ENCODE peak calls at places on chromosomes 4 and X, in four cellular contexts. One of them, this sample, is unnamed.

GRCh38 chr4:53587123-53587522 is 4.2 kb downstream of the LNX1 start:
- DNase-seq in cardiac muscle cell: no peak
- DNase-seq in left ventricle myocardium inferior: no peak
- DNase-seq in adrenal gland: no peak
- DNase-seq in this sample: no peak

GRCh38 chr4:73945674-73946449 is 36.0 kb downstream of the PF4 start:
- DNase-seq in cardiac muscle cell: no peak
- DNase-seq in left ventricle myocardium inferior: no peak
- DNase-seq in adrenal gland: no peak
- DNase-seq in this sample: no peak

GRCh38 chr4:20248155-20248558 is 3.5 kb upstream of the SLIT2 start:
- DNase-seq in cardiac muscle cell: peak; percentile 84
- DNase-seq in left ventricle myocardium inferior: no peak
- DNase-seq in adrenal gland: peak; percentile 24
- DNase-seq in this sample: peak; percentile 13

GRCh38 chr4:79856196-79856595 is 216.8 kb downstream of the ANTXR2 start:
- DNase-seq in cardiac muscle cell: no peak
- DNase-seq in left ventricle myocardium inferior: no peak
- DNase-seq in adrenal gland: no peak
- DNase-seq in this sample: no peak

GRCh38 chrX:69145281-69145680 is 20.0 kb downstream of the PJA1 start:
- DNase-seq in cardiac muscle cell: no peak
- DNase-seq in left ventricle myocardium inferior: no peak
- DNase-seq in adrenal gland: no peak
- DNase-seq in this sample: no peak

GRCh38 chr4:81648576-81649272 is 177.0 kb upstream of the RASGEF1B start:
- DNase-seq in cardiac muscle cell: peak; percentile 89
- DNase-seq in left ventricle myocardium inferior: no peak
- DNase-seq in adrenal gland: no peak
- DNase-seq in this sample: no peak

GRCh38 chr4:82797048-82797590 is 1.5 kb downstream of the SCD5 start:
- DNase-seq in cardiac muscle cell: peak; percentile 22
- DNase-seq in left ventricle myocardium inferior: no peak
- DNase-seq in adrenal gland: no peak
- DNase-seq in this sample: peak; percentile 42

GRCh38 chr4:168540086-168540864 is 43.4 kb downstream of the PALLD start:
- DNase-seq in cardiac muscle cell: no peak
- DNase-seq in left ventricle myocardium inferior: no peak
- DNase-seq in adrenal gland: no peak
- DNase-seq in this sample: no peak

GRCh38 chr4:142036795-142037583 is 400.6 kb downstream of the IL15 start:
- DNase-seq in cardiac muscle cell: no peak
- DNase-seq in left ventricle myocardium inferior: no peak
- DNase-seq in adrenal gland: no peak
- DNase-seq in this sample: no peak

GRCh38 chr4:16860506-16860905 is 37.9 kb downstream of the LDB2 start:
- DNase-seq in cardiac muscle cell: peak; percentile 73
- DNase-seq in left ventricle myocardium inferior: no peak
- DNase-seq in adrenal gland: no peak
- DNase-seq in this sample: no peak

GRCh38 chrX:124217289-124218251 is 114.9 kb upstream of the TEX13D start:
- DNase-seq in cardiac muscle cell: peak; percentile 2
- DNase-seq in left ventricle myocardium inferior: no peak
- DNase-seq in adrenal gland: no peak
- DNase-seq in this sample: no peak

GRCh38 chrX:8429692-8430249 is 34.9 kb upstream of the VCX3B start:
- DNase-seq in cardiac muscle cell: no peak
- DNase-seq in left ventricle myocardium inferior: no peak
- DNase-seq in adrenal gland: no peak
- DNase-seq in this sample: no peak

GRCh38 chr4:8706221-8707044 is 113.9 kb downstream of the CPZ start:
- DNase-seq in cardiac muscle cell: no peak
- DNase-seq in left ventricle myocardium inferior: peak; percentile 7
- DNase-seq in adrenal gland: no peak
- DNase-seq in this sample: peak; percentile 4

GRCh38 chr4:122836941-122837340 is 10.3 kb downstream of the FGF2 start:
- DNase-seq in cardiac muscle cell: no peak
- DNase-seq in left ventricle myocardium inferior: no peak
- DNase-seq in adrenal gland: no peak
- DNase-seq in this sample: no peak

GRCh38 chr4:175070444-175070843 is 152.3 kb downstream of the ADAM29 start:
- DNase-seq in cardiac muscle cell: no peak
- DNase-seq in left ventricle myocardium inferior: no peak
- DNase-seq in adrenal gland: no peak
- DNase-seq in this sample: no peak

GRCh38 chr4:183300070-183300469 is 20.0 kb downstream of the CLDN22 start:
- DNase-seq in cardiac muscle cell: peak; percentile 35
- DNase-seq in left ventricle myocardium inferior: no peak
- DNase-seq in adrenal gland: no peak
- DNase-seq in this sample: no peak

GRCh38 chr4:69122476-69122875 is 26.2 kb downstream of the UGT2B7 start:
- DNase-seq in cardiac muscle cell: no peak
- DNase-seq in left ventricle myocardium inferior: no peak
- DNase-seq in adrenal gland: no peak
- DNase-seq in this sample: no peak

GRCh38 chrX:150291014-150291413 is 72.1 kb upstream of the MAMLD1 start:
- DNase-seq in cardiac muscle cell: no peak
- DNase-seq in left ventricle myocardium inferior: no peak
- DNase-seq in adrenal gland: no peak
- DNase-seq in this sample: no peak

GRCh38 chr4:182343435-182343834 is 100.2 kb downstream of the TENM3 start:
- DNase-seq in cardiac muscle cell: no peak
- DNase-seq in left ventricle myocardium inferior: no peak
- DNase-seq in adrenal gland: no peak
- DNase-seq in this sample: no peak

GRCh38 chr4:577499-578450 is 1.7 kb upstream of the TMEM271 start:
- DNase-seq in cardiac muscle cell: peak; percentile 42
- DNase-seq in left ventricle myocardium inferior: no peak
- DNase-seq in adrenal gland: no peak
- DNase-seq in this sample: no peak

GRCh38 chr4:42271096-42271495 is 118.6 kb upstream of the BEND4 start:
- DNase-seq in cardiac muscle cell: no peak
- DNase-seq in left ventricle myocardium inferior: no peak
- DNase-seq in adrenal gland: no peak
- DNase-seq in this sample: no peak

GRCh38 chr4:78032446-78032845 is 24.7 kb upstream of the FRAS1 start:
- DNase-seq in cardiac muscle cell: no peak
- DNase-seq in left ventricle myocardium inferior: no peak
- DNase-seq in adrenal gland: no peak
- DNase-seq in this sample: no peak

GRCh38 chr4:159682996-159683395 is 580.1 kb downstream of the RAPGEF2 start:
- DNase-seq in cardiac muscle cell: no peak
- DNase-seq in left ventricle myocardium inferior: no peak
- DNase-seq in adrenal gland: no peak
- DNase-seq in this sample: no peak

GRCh38 chrX:79604364-79604763 is 237.2 kb upstream of the ITM2A start:
- DNase-seq in cardiac muscle cell: no peak
- DNase-seq in left ventricle myocardium inferior: no peak
- DNase-seq in adrenal gland: no peak
- DNase-seq in this sample: no peak

GRCh38 chr4:2322227-2322626 is 60.3 kb upstream of the MXD4 start:
- DNase-seq in cardiac muscle cell: no peak
- DNase-seq in left ventricle myocardium inferior: no peak
- DNase-seq in adrenal gland: no peak
- DNase-seq in this sample: no peak

GRCh38 chr4:76307670-76308014 is 1.1 kb downstream of the STBD1 start:
- DNase-seq in cardiac muscle cell: no peak
- DNase-seq in left ventricle myocardium inferior: peak; percentile 51
- DNase-seq in adrenal gland: peak; percentile 32
- DNase-seq in this sample: peak; percentile 50

GRCh38 chr4:40337081-40337480 is 1.9 kb downstream of the CHRNA9 start:
- DNase-seq in cardiac muscle cell: no peak
- DNase-seq in left ventricle myocardium inferior: no peak
- DNase-seq in adrenal gland: no peak
- DNase-seq in this sample: no peak

GRCh38 chr4:80419946-80420345 is 84.4 kb downstream of the CFAP299 start:
- DNase-seq in cardiac muscle cell: no peak
- DNase-seq in left ventricle myocardium inferior: no peak
- DNase-seq in adrenal gland: no peak
- DNase-seq in this sample: no peak

GRCh38 chrX:115017455-115017854 is at the start of gene IL13RA2:
- DNase-seq in cardiac muscle cell: no peak
- DNase-seq in left ventricle myocardium inferior: no peak
- DNase-seq in adrenal gland: no peak
- DNase-seq in this sample: no peak

GRCh38 chr4:158255727-158256324 is 45.5 kb downstream of the TMEM144 start:
- DNase-seq in cardiac muscle cell: peak; percentile 76
- DNase-seq in left ventricle myocardium inferior: no peak
- DNase-seq in adrenal gland: no peak
- DNase-seq in this sample: peak; percentile 18

GRCh38 chr4:53889335-53890084 is 174.9 kb downstream of the CHIC2 start:
- DNase-seq in cardiac muscle cell: peak; percentile 62
- DNase-seq in left ventricle myocardium inferior: no peak
- DNase-seq in adrenal gland: no peak
- DNase-seq in this sample: no peak

GRCh38 chrX:72245461-72246089 is 6.7 kb upstream of the ERCC6L start:
- DNase-seq in cardiac muscle cell: peak; percentile 71
- DNase-seq in left ventricle myocardium inferior: peak; percentile 24
- DNase-seq in adrenal gland: peak; percentile 63
- DNase-seq in this sample: peak; percentile 59

GRCh38 chr4:186685744-186686143 is 37.9 kb downstream of the FAT1 start:
- DNase-seq in cardiac muscle cell: peak; percentile 84
- DNase-seq in left ventricle myocardium inferior: no peak
- DNase-seq in adrenal gland: no peak
- DNase-seq in this sample: no peak

DNA sequence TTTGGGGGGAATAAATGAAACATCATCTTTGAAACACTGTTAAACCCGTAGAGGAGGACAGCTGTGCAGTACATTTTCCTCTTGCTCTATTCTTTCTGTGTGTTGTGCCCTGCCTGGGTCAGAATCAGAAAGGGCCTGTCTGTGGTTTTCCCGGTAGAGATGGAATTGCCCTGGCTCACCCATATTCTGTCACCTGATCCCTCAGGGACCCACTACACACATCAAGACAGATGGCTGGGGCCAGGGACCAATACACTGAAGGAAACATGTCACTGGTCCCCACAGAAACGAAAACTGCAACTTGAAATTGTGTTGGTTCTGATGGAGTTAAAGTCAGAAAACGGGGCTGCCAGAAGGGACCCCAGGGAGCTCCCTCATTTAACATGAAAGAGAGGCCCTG is 114.9 kb downstream of the ZNF827 start:
- DNase-seq in cardiac muscle cell: no peak
- DNase-seq in left ventricle myocardium inferior: no peak
- DNase-seq in adrenal gland: no peak
- DNase-seq in this sample: no peak
- H3K4me1 ChIP-seq in cardiac muscle cell: no peaks in the 10 kb centered on the region
- H3K4me1 ChIP-seq in left ventricle myocardium inferior: peaks cover 17% of the 10 kb centered on the region
- H3K4me1 ChIP-seq in adrenal gland: no peaks in the 10 kb centered on the region
- H3K4me1 ChIP-seq in this sample: no peaks in the 10 kb centered on the region

GRCh38 chrX:132199941-132200340 is 19.3 kb downstream of the RAP2C start:
- DNase-seq in cardiac muscle cell: no peak
- DNase-seq in left ventricle myocardium inferior: no peak
- DNase-seq in adrenal gland: no peak
- DNase-seq in this sample: no peak
- H3K27ac ChIP-seq in cardiac muscle cell: no peak overlapping the region
- H3K27ac ChIP-seq in left ventricle myocardium inferior: no peak overlapping the region
- H3K27ac ChIP-seq in adrenal gland: no peak overlapping the region
- H3K27ac ChIP-seq in this sample: no peak overlapping the region

GRCh38 chr4:140136509-140136908 is 17.5 kb downstream of the MAML3 start:
- DNase-seq in cardiac muscle cell: peak; percentile 14
- DNase-seq in left ventricle myocardium inferior: no peak
- DNase-seq in adrenal gland: peak; percentile 36
- DNase-seq in this sample: no peak

GRCh38 chr4:140134780-140135179 is 19.2 kb downstream of the MAML3 start:
- DNase-seq in cardiac muscle cell: no peak
- DNase-seq in left ventricle myocardium inferior: no peak
- DNase-seq in adrenal gland: no peak
- DNase-seq in this sample: no peak

GRCh38 chr4:140137654-140138053 is 16.3 kb downstream of the MAML3 start:
- DNase-seq in cardiac muscle cell: peak; percentile 52
- DNase-seq in left ventricle myocardium inferior: no peak
- DNase-seq in adrenal gland: no peak
- DNase-seq in this sample: no peak

GRCh38 chr4:140133576-140133975 is 20.4 kb downstream of the MAML3 start:
- DNase-seq in cardiac muscle cell: no peak
- DNase-seq in left ventricle myocardium inferior: no peak
- DNase-seq in adrenal gland: no peak
- DNase-seq in this sample: no peak

GRCh38 chr4:140135529-140136021 is 18.4 kb downstream of the MAML3 start:
- DNase-seq in cardiac muscle cell: peak; percentile 63
- DNase-seq in left ventricle myocardium inferior: peak; percentile 55
- DNase-seq in adrenal gland: peak; percentile 36
- DNase-seq in this sample: peak; percentile 63
- H3K4me1 ChIP-seq in cardiac muscle cell: peaks cover 26% of the 10 kb centered on the region
- H3K4me1 ChIP-seq in left ventricle myocardium inferior: peaks cover 16% of the 10 kb centered on the region
- H3K4me1 ChIP-seq in adrenal gland: peaks cover 4% of the 10 kb centered on the region
- H3K4me1 ChIP-seq in this sample: peaks cover 37% of the 10 kb centered on the region

GRCh38 chr4:128162434-128162833 is 101.3 kb downstream of the LARP1B start:
- DNase-seq in cardiac muscle cell: no peak
- DNase-seq in left ventricle myocardium inferior: no peak
- DNase-seq in adrenal gland: no peak
- DNase-seq in this sample: no peak

GRCh38 chr4:128161138-128161537 is 100.0 kb downstream of the LARP1B start:
- DNase-seq in cardiac muscle cell: no peak
- DNase-seq in left ventricle myocardium inferior: no peak
- DNase-seq in adrenal gland: no peak
- DNase-seq in this sample: no peak

GRCh38 chr4:128159967-128160366 is 98.9 kb downstream of the LARP1B start:
- DNase-seq in cardiac muscle cell: peak; percentile 12
- DNase-seq in left ventricle myocardium inferior: no peak
- DNase-seq in adrenal gland: no peak
- DNase-seq in this sample: no peak

GRCh38 chr4:128166982-128167381 is 105.9 kb downstream of the LARP1B start:
- DNase-seq in cardiac muscle cell: no peak
- DNase-seq in left ventricle myocardium inferior: no peak
- DNase-seq in adrenal gland: no peak
- DNase-seq in this sample: no peak

DNA sequence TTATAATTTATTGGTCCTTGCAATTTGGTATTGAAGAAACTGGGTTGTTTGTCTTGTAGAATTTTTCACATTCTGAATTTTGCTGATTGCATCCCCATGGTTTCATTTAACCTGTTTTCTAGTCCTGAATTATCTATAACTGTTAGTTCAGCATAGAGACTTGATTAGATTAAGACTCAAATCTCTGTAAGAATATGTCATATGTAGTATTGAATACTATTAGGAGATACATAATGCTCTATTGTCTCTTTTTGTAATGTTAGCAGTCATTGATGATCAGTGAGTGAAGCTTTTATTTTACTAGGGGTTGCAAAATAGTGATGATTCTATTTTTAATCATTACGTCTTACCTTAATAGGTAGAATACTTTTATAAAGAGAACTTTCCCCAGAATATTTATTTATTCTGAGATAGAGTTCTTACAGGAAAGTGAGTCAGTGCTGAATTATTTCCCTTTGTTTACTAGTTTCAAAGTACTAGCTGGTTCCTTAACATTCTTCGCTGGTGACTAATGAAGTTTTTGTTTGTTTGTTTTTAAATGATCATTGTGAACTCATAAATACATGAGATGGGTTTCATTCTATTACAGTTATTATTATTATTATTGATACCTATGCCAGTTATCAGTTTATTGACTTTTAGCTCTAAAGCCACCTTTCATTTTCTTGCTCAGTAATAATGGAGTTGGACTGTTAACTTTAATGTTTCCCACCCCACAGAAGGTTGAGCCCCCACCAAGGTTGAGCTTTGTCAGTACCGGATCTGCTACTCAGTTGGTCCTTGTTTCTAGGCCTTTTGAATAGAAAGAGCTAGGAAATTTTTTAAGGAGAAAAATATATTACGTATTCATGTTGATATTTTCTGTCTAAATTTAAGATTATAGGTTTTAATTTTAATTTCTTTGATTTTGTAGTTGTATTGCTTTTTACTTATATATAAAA is 102.3 kb downstream of the LARP1B start:
- DNase-seq in cardiac muscle cell: peak; percentile 66
- DNase-seq in left ventricle myocardium inferior: no peak
- DNase-seq in adrenal gland: no peak
- DNase-seq in this sample: no peak
- H3K27ac ChIP-seq in cardiac muscle cell: no peak overlapping the region
- H3K27ac ChIP-seq in left ventricle myocardium inferior: peak overlapping the region; percentile 62
- H3K27ac ChIP-seq in adrenal gland: no peak overlapping the region
- H3K27ac ChIP-seq in this sample: peak overlapping the region; percentile 64

This sample was measured in body of pancreas.